ENCODE peak calls at places on chromosomes 6 and 20, in six cellular contexts. E is IMR-90; H is M059J; S is kidney glomerular epithelial cell; J is activated CD4-positive, alpha-beta memory T cell treated with anti-CD3 and anti-CD28 coated beads for 36 hours; P is T-helper 2 cell. F is an unnamed sample.

GRCh38 chr6:131210469-131210868 is 75.2 kb downstream of the AKAP7 start:
- DNase-seq in H (no peak), J (no peak), P (no peak), S (no peak), E (no peak), F (no peak)

GRCh38 chr20:63129991-63130653 is 85.8 kb downstream of the YTHDF1 start:
- DNase-seq in P (no peak), S (no peak), H (no peak), J (no peak), E (no peak), F (peak)

GRCh38 chr6:134175532-134176282 is 123.3 kb upstream of the SLC2A12 start:
- DNase-seq in J (peak), P (no peak), E (peak), S (peak), H (peak), F (peak)

GRCh38 chr6:105896821-105897095 is 189.4 kb upstream of the PRDM1 start:
- DNase-seq in E (no peak), P (no peak), J (no peak), S (no peak), H (no peak), F (no peak)

GRCh38 chr6:169640347-169640972 is 61.4 kb downstream of the WDR27 start:
- DNase-seq in H (no peak), P (no peak), S (no peak), J (no peak), E (peak), F (no peak)

GRCh38 chr6:146337376-146337775 is 206.3 kb upstream of the RAB32 start:
- DNase-seq in P (no peak), E (no peak), S (no peak), H (no peak), J (no peak), F (no peak)

GRCh38 chr6:30447237-30447636 is 42.1 kb upstream of the HLA-E start:
- DNase-seq in E (peak), J (no peak), P (no peak), H (peak), S (peak), F (no peak)

GRCh38 chr6:5762561-5762968 is 244.2 kb downstream of the NRN1 start:
- DNase-seq in S (no peak), J (no peak), E (no peak), P (no peak), H (no peak), F (no peak)

GRCh38 chr20:43963872-43964791 is 49.5 kb downstream of the TOX2 start:
- DNase-seq in P (no peak), E (peak), H (no peak), S (no peak), J (peak), F (peak)

GRCh38 chr6:14841901-14842421 is 403.9 kb upstream of the JARID2 start:
- DNase-seq in J (no peak), E (peak), S (no peak), H (peak), P (no peak), F (no peak)

GRCh38 chr6:103236923-103237322 is 1622.8 kb downstream of the HACE1 start:
- DNase-seq in S (no peak), E (no peak), H (no peak), J (no peak), P (no peak), F (no peak)

GRCh38 chr6:52657870-52658269 is 13.0 kb upstream of the TMEM14A start:
- DNase-seq in J (no peak), H (no peak), E (no peak), S (no peak), P (no peak), F (no peak)

GRCh38 chr6:41073968-41074691 is 1.4 kb downstream of the NFYA start:
- DNase-seq in P (no peak), S (peak), H (peak), J (no peak), E (peak), F (no peak)

GRCh38 chr6:42449917-42450313 is 1.8 kb downstream of the TRERF1 start:
- DNase-seq in E (peak), P (no peak), H (peak), J (no peak), S (no peak), F (no peak)

GRCh38 chr6:34144581-34145160 is 1.2 kb downstream of the GRM4 start:
- DNase-seq in P (no peak), J (no peak), S (no peak), E (no peak), H (no peak), F (no peak)

GRCh38 chr6:126176266-126176665 is 163.6 kb upstream of the CENPW start:
- DNase-seq in J (no peak), S (peak), E (peak), H (peak), P (no peak), F (no peak)

GRCh38 chr6:25442898-25443297 is 163.7 kb downstream of the CARMIL1 start:
- DNase-seq in H (peak), S (no peak), J (no peak), P (no peak), E (peak), F (no peak)

F was measured in activated naive CD4-positive, alpha-beta T cell treated with anti-CD3 and anti-CD28 coated beads, Interleukin-2, amount 10 ng/mL, durations not matched to agents 7 days and 5 days.